ENCODE peak calls at places on chromosome 1, in eight cellular contexts. One of them, this sample, is unnamed.
A peak's percentile ranks its signal among the peaks of the same experiment; 100 is the strongest.

GRCh38 chr1:216576246-216576645 is 147.0 kb downstream of the ESRRG start:
- DNase-seq in LoVo: no peak
- DNase-seq in NCI-H774: no peak
- DNase-seq in activated naive CD8-positive, alpha-beta T cell treated with anti-CD3 and anti-CD28 coated beads, Interleukin-2, amount 50 U/mL, for 24 hours: no peak
- DNase-seq in A172: peak; percentile 18
- DNase-seq in posterior cingulate gyrus: no peak
- DNase-seq in NCI-H2029: no peak
- DNase-seq in NCI-H1694: no peak
- DNase-seq in this sample: no peak

GRCh38 chr1:239926184-239926583 is 165.5 kb upstream of the FMN2 start:
- DNase-seq in LoVo: no peak
- DNase-seq in NCI-H774: no peak
- DNase-seq in activated naive CD8-positive, alpha-beta T cell treated with anti-CD3 and anti-CD28 coated beads, Interleukin-2, amount 50 U/mL, for 24 hours: no peak
- DNase-seq in A172: no peak
- DNase-seq in posterior cingulate gyrus: no peak
- DNase-seq in NCI-H2029: no peak
- DNase-seq in NCI-H1694: no peak
- DNase-seq in this sample: no peak

GRCh38 chr1:67191668-67192520 is 25.6 kb downstream of the IL23R start:
- DNase-seq in LoVo: no peak
- DNase-seq in NCI-H774: no peak
- DNase-seq in activated naive CD8-positive, alpha-beta T cell treated with anti-CD3 and anti-CD28 coated beads, Interleukin-2, amount 50 U/mL, for 24 hours: no peak
- DNase-seq in A172: no peak
- DNase-seq in posterior cingulate gyrus: no peak
- DNase-seq in NCI-H2029: no peak
- DNase-seq in NCI-H1694: no peak
- DNase-seq in this sample: no peak

GRCh38 chr1:176579087-176579486 is 116.1 kb downstream of the PAPPA2 start:
- DNase-seq in LoVo: no peak
- DNase-seq in NCI-H774: no peak
- DNase-seq in activated naive CD8-positive, alpha-beta T cell treated with anti-CD3 and anti-CD28 coated beads, Interleukin-2, amount 50 U/mL, for 24 hours: no peak
- DNase-seq in A172: no peak
- DNase-seq in posterior cingulate gyrus: no peak
- DNase-seq in NCI-H2029: no peak
- DNase-seq in NCI-H1694: no peak
- DNase-seq in this sample: no peak

GRCh38 chr1:224774378-224774777 is 155.1 kb upstream of the DNAH14 start:
- DNase-seq in LoVo: no peak
- DNase-seq in NCI-H774: no peak
- DNase-seq in activated naive CD8-positive, alpha-beta T cell treated with anti-CD3 and anti-CD28 coated beads, Interleukin-2, amount 50 U/mL, for 24 hours: no peak
- DNase-seq in A172: no peak
- DNase-seq in posterior cingulate gyrus: no peak
- DNase-seq in NCI-H2029: no peak
- DNase-seq in NCI-H1694: no peak
- DNase-seq in this sample: no peak

GRCh38 chr1:30522031-30523004 is 201.1 kb downstream of the MATN1 start:
- DNase-seq in LoVo: no peak
- DNase-seq in NCI-H774: no peak
- DNase-seq in activated naive CD8-positive, alpha-beta T cell treated with anti-CD3 and anti-CD28 coated beads, Interleukin-2, amount 50 U/mL, for 24 hours: no peak
- DNase-seq in A172: no peak
- DNase-seq in posterior cingulate gyrus: no peak
- DNase-seq in NCI-H2029: peak; percentile 79
- DNase-seq in NCI-H1694: no peak
- DNase-seq in this sample: peak; percentile 20

GRCh38 chr1:235468009-235468408 is 36.2 kb downstream of the B3GALNT2 start:
- DNase-seq in LoVo: no peak
- DNase-seq in NCI-H774: no peak
- DNase-seq in activated naive CD8-positive, alpha-beta T cell treated with anti-CD3 and anti-CD28 coated beads, Interleukin-2, amount 50 U/mL, for 24 hours: no peak
- DNase-seq in A172: no peak
- DNase-seq in posterior cingulate gyrus: no peak
- DNase-seq in NCI-H2029: no peak
- DNase-seq in NCI-H1694: no peak
- DNase-seq in this sample: no peak

GRCh38 chr1:158121604-158122254 is 59.0 kb upstream of the CD1D start:
- DNase-seq in LoVo: peak; percentile 57
- DNase-seq in NCI-H774: peak; percentile 10
- DNase-seq in activated naive CD8-positive, alpha-beta T cell treated with anti-CD3 and anti-CD28 coated beads, Interleukin-2, amount 50 U/mL, for 24 hours: peak; percentile 15
- DNase-seq in A172: peak; percentile 52
- DNase-seq in posterior cingulate gyrus: no peak
- DNase-seq in NCI-H2029: peak; percentile 36
- DNase-seq in NCI-H1694: peak; percentile 39
- DNase-seq in this sample: no peak

GRCh38 chr1:193229136-193229535 is 42.7 kb upstream of the B3GALT2 start:
- DNase-seq in LoVo: peak; percentile 66
- DNase-seq in NCI-H774: no peak
- DNase-seq in activated naive CD8-positive, alpha-beta T cell treated with anti-CD3 and anti-CD28 coated beads, Interleukin-2, amount 50 U/mL, for 24 hours: no peak
- DNase-seq in A172: no peak
- DNase-seq in posterior cingulate gyrus: no peak
- DNase-seq in NCI-H2029: no peak
- DNase-seq in NCI-H1694: no peak
- DNase-seq in this sample: no peak

GRCh38 chr1:205028954-205029353 is 14.1 kb upstream of the CNTN2 start:
- DNase-seq in LoVo: no peak
- DNase-seq in NCI-H774: no peak
- DNase-seq in activated naive CD8-positive, alpha-beta T cell treated with anti-CD3 and anti-CD28 coated beads, Interleukin-2, amount 50 U/mL, for 24 hours: no peak
- DNase-seq in A172: no peak
- DNase-seq in posterior cingulate gyrus: no peak
- DNase-seq in NCI-H2029: no peak
- DNase-seq in NCI-H1694: no peak
- DNase-seq in this sample: no peak

GRCh38 chr1:47409311-47410085 is 6.6 kb upstream of the FOXE3 start:
- DNase-seq in LoVo: no peak
- DNase-seq in NCI-H774: no peak
- DNase-seq in activated naive CD8-positive, alpha-beta T cell treated with anti-CD3 and anti-CD28 coated beads, Interleukin-2, amount 50 U/mL, for 24 hours: no peak
- DNase-seq in A172: no peak
- DNase-seq in posterior cingulate gyrus: no peak
- DNase-seq in NCI-H2029: no peak
- DNase-seq in NCI-H1694: no peak
- DNase-seq in this sample: no peak

GRCh38 chr1:224356685-224357625 is at the start of gene CNIH4:
- DNase-seq in LoVo: peak; percentile 92
- DNase-seq in NCI-H774: peak; percentile 94
- DNase-seq in activated naive CD8-positive, alpha-beta T cell treated with anti-CD3 and anti-CD28 coated beads, Interleukin-2, amount 50 U/mL, for 24 hours: peak; percentile 90
- DNase-seq in A172: peak; percentile 94
- DNase-seq in posterior cingulate gyrus: peak; percentile 98
- DNase-seq in NCI-H2029: peak; percentile 87
- DNase-seq in NCI-H1694: peak; percentile 95
- DNase-seq in this sample: peak; percentile 93

GRCh38 chr1:23617019-23617418 is 57.7 kb upstream of the ID3 start:
- DNase-seq in LoVo: no peak
- DNase-seq in NCI-H774: no peak
- DNase-seq in activated naive CD8-positive, alpha-beta T cell treated with anti-CD3 and anti-CD28 coated beads, Interleukin-2, amount 50 U/mL, for 24 hours: no peak
- DNase-seq in A172: no peak
- DNase-seq in posterior cingulate gyrus: no peak
- DNase-seq in NCI-H2029: no peak
- DNase-seq in NCI-H1694: no peak
- DNase-seq in this sample: no peak

GRCh38 chr1:175250027-175250426 is 57.5 kb upstream of the KIAA0040 start:
- DNase-seq in LoVo: no peak
- DNase-seq in NCI-H774: no peak
- DNase-seq in activated naive CD8-positive, alpha-beta T cell treated with anti-CD3 and anti-CD28 coated beads, Interleukin-2, amount 50 U/mL, for 24 hours: no peak
- DNase-seq in A172: no peak
- DNase-seq in posterior cingulate gyrus: no peak
- DNase-seq in NCI-H2029: no peak
- DNase-seq in NCI-H1694: no peak
- DNase-seq in this sample: no peak